ENCODE peak calls at places on chromosomes 12 and 14, in four cellular contexts. One of them, this sample, is unnamed.

GRCh38 chr12:114508529-114509129 is 102.7 kb upstream of the TBX5 start:
- DNase-seq in aorta: peak; percentile 79
- DNase-seq in heart right ventricle: peak; percentile 22
- DNase-seq in tibial artery: peak; percentile 80
- DNase-seq in this sample: peak; percentile 83

GRCh38 chr12:39675263-39675662 is 55.7 kb upstream of the ABCD2 start:
- DNase-seq in heart right ventricle: no peak
- DNase-seq in aorta: no peak
- DNase-seq in tibial artery: no peak
- DNase-seq in this sample: no peak

GRCh38 chr12:20474443-20474842 is 106.1 kb downstream of the PDE3A start:
- DNase-seq in heart right ventricle: no peak
- DNase-seq in aorta: no peak
- DNase-seq in tibial artery: no peak
- DNase-seq in this sample: no peak

GRCh38 chr14:51562816-51563215 is 88.9 kb upstream of the FRMD6 start:
- DNase-seq in aorta: no peak
- DNase-seq in tibial artery: no peak
- DNase-seq in heart right ventricle: no peak
- DNase-seq in this sample: no peak

GRCh38 chr14:64755661-64756265 is 51.5 kb downstream of the PLEKHG3 start:
- DNase-seq in heart right ventricle: no peak
- DNase-seq in tibial artery: no peak
- DNase-seq in aorta: no peak
- DNase-seq in this sample: no peak

GRCh38 chr12:99119449-99119848 is 474.4 kb downstream of the APAF1 start:
- DNase-seq in tibial artery: no peak
- DNase-seq in heart right ventricle: no peak
- DNase-seq in aorta: no peak
- DNase-seq in this sample: no peak

GRCh38 chr14:52402812-52403526 is 88.9 kb downstream of the PTGER2 start:
- DNase-seq in tibial artery: no peak
- DNase-seq in aorta: no peak
- DNase-seq in heart right ventricle: no peak
- DNase-seq in this sample: peak; percentile 65

GRCh38 chr12:78376257-78376656 is 488.3 kb upstream of the SYT1 start:
- DNase-seq in tibial artery: no peak
- DNase-seq in aorta: no peak
- DNase-seq in heart right ventricle: no peak
- DNase-seq in this sample: no peak

GRCh38 chr12:116594325-116595038 is 35.3 kb downstream of the MAP1LC3B2 start:
- DNase-seq in aorta: no peak
- DNase-seq in heart right ventricle: peak; percentile 40
- DNase-seq in tibial artery: peak; percentile 49
- DNase-seq in this sample: no peak

GRCh38 chr14:36781897-36782296 is 120.2 kb downstream of the PAX9 start:
- DNase-seq in heart right ventricle: no peak
- DNase-seq in tibial artery: no peak
- DNase-seq in aorta: no peak
- DNase-seq in this sample: no peak

GRCh38 chr14:25833341-25834121 is 764.3 kb downstream of the NOVA1 start:
- DNase-seq in tibial artery: no peak
- DNase-seq in heart right ventricle: no peak
- DNase-seq in aorta: no peak
- DNase-seq in this sample: peak; percentile 77

GRCh38 chr12:6946920-6947374 is 3.1 kb downstream of the C12orf57 start:
- DNase-seq in aorta: peak; percentile 71
- DNase-seq in heart right ventricle: no peak
- DNase-seq in tibial artery: no peak
- DNase-seq in this sample: no peak

GRCh38 chr14:100439781-100440180 is 116.6 kb downstream of the SLC25A47 start:
- DNase-seq in aorta: no peak
- DNase-seq in tibial artery: no peak
- DNase-seq in heart right ventricle: peak; percentile 52
- DNase-seq in this sample: no peak

GRCh38 chr12:82672811-82673495 is 13.8 kb upstream of the TMTC2 start:
- DNase-seq in tibial artery: no peak
- DNase-seq in heart right ventricle: no peak
- DNase-seq in aorta: no peak
- DNase-seq in this sample: no peak

GRCh38 chr12:47721431-47721973 is 3.8 kb downstream of the ENDOU start:
- DNase-seq in aorta: no peak
- DNase-seq in tibial artery: no peak
- DNase-seq in heart right ventricle: no peak
- DNase-seq in this sample: no peak

GRCh38 chr14:73764406-73764805 is 50.2 kb upstream of the PNMA1 start:
- DNase-seq in aorta: no peak
- DNase-seq in heart right ventricle: no peak
- DNase-seq in tibial artery: no peak
- DNase-seq in this sample: no peak

GRCh38 chr12:112842441-112842840 is 50.9 kb downstream of the RPH3A start:
- DNase-seq in tibial artery: no peak
- DNase-seq in aorta: no peak
- DNase-seq in heart right ventricle: no peak
- DNase-seq in this sample: no peak

GRCh38 chr12:90080616-90081015 is 372.0 kb upstream of the ATP2B1 start:
- DNase-seq in tibial artery: no peak
- DNase-seq in aorta: no peak
- DNase-seq in heart right ventricle: no peak
- DNase-seq in this sample: no peak

GRCh38 chr12:52201520-52201839 is 9.7 kb upstream of the KRT80 start:
- DNase-seq in heart right ventricle: no peak
- DNase-seq in aorta: no peak
- DNase-seq in tibial artery: no peak
- DNase-seq in this sample: no peak

GRCh38 chr12:15772405-15773018 is 16.7 kb downstream of the EPS8 start:
- DNase-seq in heart right ventricle: no peak
- DNase-seq in tibial artery: no peak
- DNase-seq in aorta: no peak
- DNase-seq in this sample: no peak

GRCh38 chr12:45583011-45583657 is 146.4 kb upstream of the ARID2 start:
- DNase-seq in tibial artery: no peak
- DNase-seq in heart right ventricle: no peak
- DNase-seq in aorta: no peak
- DNase-seq in this sample: no peak

GRCh38 chr14:103859416-103860202 is 12.2 kb upstream of the PPP1R13B start:
- DNase-seq in tibial artery: no peak
- DNase-seq in heart right ventricle: no peak
- DNase-seq in aorta: peak; percentile 54
- DNase-seq in this sample: no peak

GRCh38 chr12:45703942-45704341 is 25.6 kb upstream of the ARID2 start:
- DNase-seq in aorta: no peak
- DNase-seq in tibial artery: no peak
- DNase-seq in heart right ventricle: no peak
- DNase-seq in this sample: no peak

GRCh38 chr12:49019435-49020317 is 1.1 kb upstream of the PRKAG1 start:
- DNase-seq in tibial artery: no peak
- DNase-seq in aorta: no peak
- DNase-seq in heart right ventricle: no peak
- DNase-seq in this sample: peak; percentile 86

GRCh38 chr12:121888083-121888477 is 510 bp upstream of the PSMD9 start:
- DNase-seq in tibial artery: no peak
- DNase-seq in heart right ventricle: no peak
- DNase-seq in aorta: no peak
- DNase-seq in this sample: no peak
- H3K27ac ChIP-seq in tibial artery: peak overlapping the region; percentile 93
- H3K27ac ChIP-seq in heart right ventricle: peak overlapping the region; percentile 96
- H3K27ac ChIP-seq in aorta: no peak overlapping the region
- H3K27ac ChIP-seq in this sample: no peak overlapping the region

GRCh38 chr12:12999959-13000615 is at the start of gene HEBP1:
- DNase-seq in aorta: peak; percentile 99
- DNase-seq in heart right ventricle: peak; percentile 98
- DNase-seq in tibial artery: peak; percentile 93
- DNase-seq in this sample: peak; percentile 94

GRCh38 chr12:12997734-12998133 is 2.3 kb downstream of the HEBP1 start:
- DNase-seq in aorta: no peak
- DNase-seq in heart right ventricle: no peak
- DNase-seq in tibial artery: no peak
- DNase-seq in this sample: no peak

GRCh38 chr12:12999276-12999958 is 648 bp downstream of the HEBP1 start:
- DNase-seq in tibial artery: no peak
- DNase-seq in aorta: no peak
- DNase-seq in heart right ventricle: no peak
- DNase-seq in this sample: no peak

GRCh38 chr12:12996235-12996634 is 3.8 kb downstream of the HEBP1 start:
- DNase-seq in aorta: no peak
- DNase-seq in tibial artery: no peak
- DNase-seq in heart right ventricle: no peak
- DNase-seq in this sample: no peak

DNA sequence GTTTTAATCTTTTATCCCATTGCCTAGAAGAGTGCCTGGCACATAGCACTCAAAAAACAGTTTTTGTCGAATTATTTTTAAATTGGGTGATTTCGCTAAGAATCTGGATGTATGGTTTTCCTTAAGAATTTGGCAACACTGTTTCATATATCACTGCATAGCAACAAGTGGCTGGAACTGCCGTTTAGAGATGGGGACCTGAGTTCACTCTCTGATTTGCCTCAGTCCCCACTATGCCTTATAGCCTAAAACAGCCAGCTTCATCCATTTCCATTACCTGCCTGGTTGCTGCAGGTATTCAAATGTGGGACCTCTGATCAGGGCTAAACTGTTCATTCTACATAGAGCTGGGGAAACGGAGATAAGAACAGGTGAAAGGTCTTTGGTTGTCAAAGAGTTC is 1.8 kb downstream of the HEBP1 start:
- DNase-seq in tibial artery: no peak
- DNase-seq in aorta: no peak
- DNase-seq in heart right ventricle: no peak
- DNase-seq in this sample: no peak
- H3K4me1 ChIP-seq in tibial artery: peaks cover 21% of the 10 kb centered on the region
- H3K4me1 ChIP-seq in aorta: no peaks in the 10 kb centered on the region
- H3K4me1 ChIP-seq in heart right ventricle: peaks cover 5% of the 10 kb centered on the region
- H3K4me1 ChIP-seq in this sample: peaks cover 15% of the 10 kb centered on the region

GRCh38 chr14:101926620-101927019 is 37.8 kb upstream of the DYNC1H1 start:
- DNase-seq in aorta: no peak
- DNase-seq in tibial artery: no peak
- DNase-seq in heart right ventricle: no peak
- DNase-seq in this sample: no peak
- H3K27ac ChIP-seq in aorta: no peak overlapping the region
- H3K27ac ChIP-seq in tibial artery: peak overlapping the region; percentile 68
- H3K27ac ChIP-seq in heart right ventricle: peak overlapping the region; percentile 78
- H3K27ac ChIP-seq in this sample: no peak overlapping the region

DNA sequence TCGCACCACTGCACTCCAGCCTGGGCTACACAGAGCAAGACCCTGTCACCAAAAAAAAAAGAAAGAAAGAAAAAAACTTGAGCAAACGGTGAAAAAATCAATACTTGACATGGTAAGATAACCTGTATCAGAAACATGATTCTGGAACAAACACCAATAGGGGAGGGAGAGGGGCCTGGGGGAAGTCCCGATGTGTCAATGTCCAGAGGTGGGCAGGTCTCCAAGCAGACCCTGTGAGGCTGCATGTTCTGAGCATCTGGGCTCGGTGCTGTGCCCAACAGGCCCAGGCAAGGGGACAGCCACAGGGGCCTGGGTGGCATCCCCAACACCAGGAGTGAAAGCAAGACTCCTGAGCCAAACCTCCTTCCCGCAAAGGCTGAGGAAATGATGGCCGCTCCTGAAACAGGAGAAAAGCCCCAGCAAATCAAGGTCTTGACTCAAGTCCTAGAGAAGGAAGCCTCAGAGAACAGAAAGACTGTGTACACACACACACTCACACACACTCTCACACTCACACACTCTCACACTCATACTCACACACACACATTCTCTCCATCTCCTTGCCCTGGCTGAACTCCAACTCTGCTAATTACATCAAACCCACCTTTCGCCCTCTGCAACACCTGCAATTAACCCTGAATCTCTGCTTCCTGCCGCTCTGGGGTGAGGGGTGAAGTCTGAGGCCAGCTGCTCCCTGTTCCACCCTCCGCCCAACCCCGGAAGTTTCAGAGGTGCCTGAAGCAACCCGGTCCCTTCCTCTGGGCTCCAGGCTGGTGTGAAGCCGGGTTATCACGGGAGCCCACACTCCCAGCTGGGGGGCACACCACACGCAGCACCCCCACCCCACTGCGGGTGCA is 20.4 kb downstream of the CCDC88C start:
- DNase-seq in heart right ventricle: no peak
- DNase-seq in tibial artery: no peak
- DNase-seq in aorta: no peak
- DNase-seq in this sample: no peak
- H3K4me1 ChIP-seq in heart right ventricle: peaks cover 3% of the 10 kb centered on the region
- H3K4me1 ChIP-seq in tibial artery: peaks cover 8% of the 10 kb centered on the region
- H3K4me1 ChIP-seq in aorta: no peaks in the 10 kb centered on the region
- H3K4me1 ChIP-seq in this sample: peaks cover 44% of the 10 kb centered on the region

This sample was measured in Karpas-422.